ENCODE peak calls at places on chromosomes 4 and X, in four cellular contexts. W is cardiac fibroblast, B is tibial artery, T is A549. U is an unnamed sample.

GRCh38 chr4:82648356-82648755 is 86.6 kb upstream of the TMEM150C start:
- DNase-seq in B (no peak), W (peak), T (no peak), U (no peak)

GRCh38 chrX:21812628-21813027 is 26.8 kb upstream of the MBTPS2 start:
- DNase-seq in B (no peak), T (no peak), W (no peak), U (no peak)

GRCh38 chr4:94457692-94458106 is 6.0 kb downstream of the PDLIM5 start:
- DNase-seq in B (no peak), W (no peak), T (no peak), U (no peak)

GRCh38 chr4:54657556-54658313 is at the start of gene KIT:
- DNase-seq in B (no peak), W (peak), T (no peak), U (no peak)

GRCh38 chr4:38989487-38989886 is 42.7 kb downstream of the TMEM156 start:
- DNase-seq in B (no peak), T (no peak), W (peak), U (peak)

GRCh38 chr4:82833696-82834313 is 35.2 kb upstream of the SCD5 start:
- DNase-seq in B (no peak), W (peak), T (no peak), U (peak)

GRCh38 chrX:153775631-153776595 is 4.9 kb upstream of the SRPK3 start:
- DNase-seq in B (no peak), T (no peak), W (no peak), U (no peak)

GRCh38 chr4:125666635-125667034 is 351.9 kb downstream of the FAT4 start:
- DNase-seq in T (no peak), B (no peak), W (no peak), U (no peak)

GRCh38 chr4:151685303-151685702 is 75.5 kb downstream of the GATB start:
- DNase-seq in T (no peak), B (no peak), W (no peak), U (no peak)

GRCh38 chr4:100288167-100288566 is 97.9 kb upstream of the DDIT4L start:
- DNase-seq in W (peak), T (no peak), B (no peak), U (no peak)

GRCh38 chr4:176882201-176882600 is 89.5 kb upstream of the VEGFC start:
- DNase-seq in W (no peak), B (no peak), T (no peak), U (no peak)

GRCh38 chrX:143500751-143501150 is 16.5 kb downstream of the SPANXN3 start:
- DNase-seq in T (no peak), W (no peak), B (no peak), U (no peak)

GRCh38 chrX:79466636-79467035 is 99.5 kb upstream of the ITM2A start:
- DNase-seq in T (no peak), W (no peak), B (no peak), U (no peak)

GRCh38 chr4:83362492-83363329 is 28.1 kb upstream of the HPSE start:
- DNase-seq in T (peak), B (no peak), W (peak), U (peak)

GRCh38 chrX:118603981-118604380 is 108.4 kb downstream of the DOCK11 start:
- DNase-seq in B (peak), W (peak), T (peak), U (peak)

GRCh38 chr4:38805530-38806145 is 1.0 kb upstream of the TLR1 start:
- DNase-seq in T (no peak), B (peak), W (peak), U (no peak)

GRCh38 chrX:150155396-150156048 is 207.6 kb upstream of the MAMLD1 start:
- DNase-seq in W (peak), T (peak), B (no peak), U (peak)

GRCh38 chrX:31443654-31444053 is 371.8 kb upstream of the FTHL17 start:
- DNase-seq in T (no peak), W (no peak), B (no peak), U (no peak)

GRCh38 chr4:27350161-27350560 is 489.5 kb downstream of the STIM2 start:
- DNase-seq in W (peak), B (no peak), T (no peak), U (peak)

DNA sequence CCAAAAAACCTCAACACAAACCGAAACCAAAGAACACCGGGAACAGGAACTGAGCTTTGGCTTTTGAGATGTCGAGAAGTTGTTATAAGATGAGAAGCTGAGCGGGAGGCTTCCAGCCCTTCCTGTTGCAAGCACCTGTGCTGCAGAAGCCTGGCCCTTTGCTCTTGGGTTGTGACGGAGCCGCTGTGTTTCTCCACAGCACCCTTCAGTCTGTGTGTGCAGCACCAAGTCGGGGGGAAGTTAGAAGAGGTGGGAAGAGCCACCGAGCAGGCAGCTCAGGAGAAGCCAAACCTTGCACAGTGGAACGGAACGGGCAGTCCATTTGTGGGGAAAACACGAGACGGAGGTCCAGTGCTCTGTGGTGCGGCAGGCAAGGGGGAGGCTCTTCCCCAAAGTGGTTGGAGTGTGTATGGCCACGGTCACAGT is 123.5 kb downstream of the STOX2 start:
- DNase-seq in W (no peak), T (no peak), B (no peak), U (no peak)
- H3K4me3 ChIP-seq in W (no peak), T (no peak), B (no peak), U (no peak)

GRCh38 chr4:3792813-3793212 is 26.6 kb downstream of the ADRA2C start:
- DNase-seq in B (no peak), W (no peak), T (peak), U (no peak)
- TF ChIP-seq CTCF in B (no peak), W (no peak), T (no peak), U (no peak)

GRCh38 chr4:185211641-185212040 is 2.2 kb downstream of the SNX25 start:
- DNase-seq in W (no peak), B (no peak), T (no peak), U (no peak)
- H3K4me3 ChIP-seq in W (peak), B (no peak), T (no peak), U (peak)

GRCh38 chr4:155442267-155443105 is 65.7 kb upstream of the MAP9 start:
- DNase-seq in T (peak), B (peak), W (peak), U (peak)
- TF ChIP-seq CTCF in T (peak), B (peak), W (peak), U (peak)